ENCODE peak calls at places on chromosome 14, in six cellular contexts. One of them, this sample, is unnamed.

GRCh38 chr14:92942136-92942535 is 19.2 kb downstream of the CHGA start:
- DNase-seq in A549: no peak
- DNase-seq in ascending aorta: no peak
- DNase-seq in foreskin fibroblast: no peak
- DNase-seq in aorta: no peak
- DNase-seq in left ventricle myocardium inferior: no peak
- DNase-seq in this sample: no peak

GRCh38 chr14:67572608-67573007 is 27.5 kb downstream of the PIGH start:
- DNase-seq in A549: no peak
- DNase-seq in ascending aorta: no peak
- DNase-seq in foreskin fibroblast: no peak
- DNase-seq in aorta: no peak
- DNase-seq in left ventricle myocardium inferior: no peak
- DNase-seq in this sample: no peak

GRCh38 chr14:90546767-90547166 is 149.9 kb downstream of the CALM1 start:
- DNase-seq in A549: no peak
- DNase-seq in ascending aorta: no peak
- DNase-seq in foreskin fibroblast: no peak
- DNase-seq in aorta: no peak
- DNase-seq in left ventricle myocardium inferior: no peak
- DNase-seq in this sample: no peak

GRCh38 chr14:64495252-64495651 is 8.4 kb downstream of the ZBTB25 start:
- DNase-seq in A549: no peak
- DNase-seq in ascending aorta: no peak
- DNase-seq in foreskin fibroblast: no peak
- DNase-seq in aorta: no peak
- DNase-seq in left ventricle myocardium inferior: no peak
- DNase-seq in this sample: no peak

GRCh38 chr14:91392623-91393303 is 24.9 kb downstream of the CCDC88C start:
- DNase-seq in A549: no peak
- DNase-seq in ascending aorta: no peak
- DNase-seq in foreskin fibroblast: no peak
- DNase-seq in aorta: no peak
- DNase-seq in left ventricle myocardium inferior: no peak
- DNase-seq in this sample: no peak

GRCh38 chr14:61549425-61549824 is 145.9 kb upstream of the HIF1A start:
- DNase-seq in A549: no peak
- DNase-seq in ascending aorta: no peak
- DNase-seq in foreskin fibroblast: no peak
- DNase-seq in aorta: no peak
- DNase-seq in left ventricle myocardium inferior: no peak
- DNase-seq in this sample: peak

GRCh38 chr14:45373877-45374276 is 120.9 kb upstream of the MIS18BP1 start:
- DNase-seq in A549: no peak
- DNase-seq in ascending aorta: no peak
- DNase-seq in foreskin fibroblast: no peak
- DNase-seq in aorta: no peak
- DNase-seq in left ventricle myocardium inferior: no peak
- DNase-seq in this sample: no peak

GRCh38 chr14:71380271-71380670 is 473.0 kb downstream of the PCNX1 start:
- DNase-seq in A549: no peak
- DNase-seq in ascending aorta: no peak
- DNase-seq in foreskin fibroblast: no peak
- DNase-seq in aorta: no peak
- DNase-seq in left ventricle myocardium inferior: no peak
- DNase-seq in this sample: no peak

GRCh38 chr14:65915125-65915524 is 502.6 kb downstream of the FUT8 start:
- DNase-seq in A549: no peak
- DNase-seq in ascending aorta: no peak
- DNase-seq in foreskin fibroblast: no peak
- DNase-seq in aorta: no peak
- DNase-seq in left ventricle myocardium inferior: no peak
- DNase-seq in this sample: no peak

GRCh38 chr14:90782892-90783291 is 33.3 kb downstream of the TTC7B start:
- DNase-seq in A549: no peak
- DNase-seq in ascending aorta: no peak
- DNase-seq in foreskin fibroblast: no peak
- DNase-seq in aorta: no peak
- DNase-seq in left ventricle myocardium inferior: no peak
- DNase-seq in this sample: no peak

GRCh38 chr14:33393895-33394405 is 455.3 kb downstream of the NPAS3 start:
- DNase-seq in A549: no peak
- DNase-seq in ascending aorta: no peak
- DNase-seq in foreskin fibroblast: no peak
- DNase-seq in aorta: no peak
- DNase-seq in left ventricle myocardium inferior: no peak
- DNase-seq in this sample: no peak

GRCh38 chr14:54108481-54109471 is 152.2 kb upstream of the BMP4 start:
- DNase-seq in A549: no peak
- DNase-seq in ascending aorta: no peak
- DNase-seq in foreskin fibroblast: peak
- DNase-seq in aorta: no peak
- DNase-seq in left ventricle myocardium inferior: no peak
- DNase-seq in this sample: peak

GRCh38 chr14:55609681-55610080 is 29.7 kb downstream of the KTN1 start:
- DNase-seq in A549: no peak
- DNase-seq in ascending aorta: no peak
- DNase-seq in foreskin fibroblast: peak
- DNase-seq in aorta: no peak
- DNase-seq in left ventricle myocardium inferior: no peak
- DNase-seq in this sample: no peak

GRCh38 chr14:94349276-94349675 is 26.1 kb upstream of the SERPINA6 start:
- DNase-seq in A549: no peak
- DNase-seq in ascending aorta: no peak
- DNase-seq in foreskin fibroblast: no peak
- DNase-seq in aorta: no peak
- DNase-seq in left ventricle myocardium inferior: no peak
- DNase-seq in this sample: no peak

GRCh38 chr14:70416322-70416716 is 571 bp downstream of the SYNJ2BP start:
- DNase-seq in A549: no peak
- DNase-seq in ascending aorta: no peak
- DNase-seq in foreskin fibroblast: peak
- DNase-seq in aorta: no peak
- DNase-seq in left ventricle myocardium inferior: no peak
- DNase-seq in this sample: no peak

GRCh38 chr14:72739446-72740405 is 154.2 kb downstream of the DPF3 start:
- DNase-seq in A549: no peak
- DNase-seq in ascending aorta: no peak
- DNase-seq in foreskin fibroblast: no peak
- DNase-seq in aorta: no peak
- DNase-seq in left ventricle myocardium inferior: no peak
- DNase-seq in this sample: no peak

GRCh38 chr14:101888182-101888581 is 76.2 kb upstream of the DYNC1H1 start:
- DNase-seq in A549: no peak
- DNase-seq in ascending aorta: no peak
- DNase-seq in foreskin fibroblast: no peak
- DNase-seq in aorta: no peak
- DNase-seq in left ventricle myocardium inferior: no peak
- DNase-seq in this sample: no peak

GRCh38 chr14:37559386-37559785 is 35.7 kb downstream of the FOXA1 start:
- DNase-seq in A549: no peak
- DNase-seq in ascending aorta: no peak
- DNase-seq in foreskin fibroblast: no peak
- DNase-seq in aorta: no peak
- DNase-seq in left ventricle myocardium inferior: no peak
- DNase-seq in this sample: no peak

GRCh38 chr14:104389326-104390220 is 190.0 kb upstream of the C14orf180 start:
- DNase-seq in A549: no peak
- DNase-seq in ascending aorta: no peak
- DNase-seq in foreskin fibroblast: no peak
- DNase-seq in aorta: no peak
- DNase-seq in left ventricle myocardium inferior: no peak
- DNase-seq in this sample: no peak
- H3K4me3 ChIP-seq in A549: no peak
- H3K4me3 ChIP-seq in ascending aorta: no peak
- H3K4me3 ChIP-seq in foreskin fibroblast: no peak
- H3K4me3 ChIP-seq in aorta: no peak
- H3K4me3 ChIP-seq in left ventricle myocardium inferior: no peak
- H3K4me3 ChIP-seq in this sample: no peak

GRCh38 chr14:22713631-22713950 is 52.9 kb upstream of the OXA1L start:
- DNase-seq in A549: no peak
- DNase-seq in ascending aorta: no peak
- DNase-seq in foreskin fibroblast: no peak
- DNase-seq in aorta: no peak
- DNase-seq in left ventricle myocardium inferior: no peak
- DNase-seq in this sample: no peak
- H3K4me3 ChIP-seq in A549: peak
- H3K4me3 ChIP-seq in ascending aorta: peak
- H3K4me3 ChIP-seq in foreskin fibroblast: peak
- H3K4me3 ChIP-seq in aorta: no peak
- H3K4me3 ChIP-seq in left ventricle myocardium inferior: peak
- H3K4me3 ChIP-seq in this sample: peak

GRCh38 chr14:77455966-77456640 is 1.3 kb downstream of the VIPAS39 start:
- DNase-seq in A549: no peak
- DNase-seq in ascending aorta: no peak
- DNase-seq in foreskin fibroblast: no peak
- DNase-seq in aorta: no peak
- DNase-seq in left ventricle myocardium inferior: no peak
- DNase-seq in this sample: no peak
- H3K4me3 ChIP-seq in A549: peak
- H3K4me3 ChIP-seq in ascending aorta: peak
- H3K4me3 ChIP-seq in foreskin fibroblast: peak
- H3K4me3 ChIP-seq in aorta: peak
- H3K4me3 ChIP-seq in left ventricle myocardium inferior: peak
- H3K4me3 ChIP-seq in this sample: no peak

GRCh38 chr14:105187935-105188524 is 6.9 kb upstream of the NUDT14 start:
- DNase-seq in A549: no peak
- DNase-seq in ascending aorta: no peak
- DNase-seq in foreskin fibroblast: no peak
- DNase-seq in aorta: no peak
- DNase-seq in left ventricle myocardium inferior: no peak
- DNase-seq in this sample: no peak
- H3K4me3 ChIP-seq in A549: no peak
- H3K4me3 ChIP-seq in ascending aorta: no peak
- H3K4me3 ChIP-seq in foreskin fibroblast: no peak
- H3K4me3 ChIP-seq in aorta: no peak
- H3K4me3 ChIP-seq in left ventricle myocardium inferior: no peak
- H3K4me3 ChIP-seq in this sample: no peak

This sample was measured in skeletal muscle cell.